ENCODE peak calls at places on chromosome 20, in four cellular contexts. U is nephron progenitor cell, L is left cardiac atrium, V is SW 1271. A is an unnamed sample.

GRCh38 chr20:50274570-50275430 is 84.2 kb downstream of the CEBPB start:
- DNase-seq in U (no peak), L (peak; percentile 79), V (no peak), A (peak; percentile 56)

GRCh38 chr20:49979030-49979832 is 3.5 kb upstream of the SNAI1 start:
- DNase-seq in U (peak; percentile 82), L (peak; percentile 51), V (peak; percentile 24), A (peak; percentile 41)

GRCh38 chr20:40513010-40513409 is 176.0 kb downstream of the MAFB start:
- DNase-seq in U (no peak), L (no peak), V (no peak), A (no peak)

GRCh38 chr20:61929971-61930666 is 135.6 kb downstream of the TAF4 start:
- DNase-seq in U (no peak), L (no peak), V (no peak), A (no peak)

GRCh38 chr20:36569847-36570429 is 3.5 kb upstream of the TGIF2 start:
- DNase-seq in U (no peak), L (no peak), V (no peak), A (no peak)

GRCh38 chr20:24109008-24109407 is 120.4 kb upstream of the GGTLC1 start:
- DNase-seq in U (no peak), L (no peak), V (no peak), A (peak; percentile 78)

GRCh38 chr20:8394308-8394945 is 262.4 kb downstream of the PLCB1 start:
- DNase-seq in U (no peak), L (no peak), V (no peak), A (no peak)

GRCh38 chr20:58622671-58623578 is 28.2 kb upstream of the STX16 start:
- DNase-seq in U (no peak), L (no peak), V (no peak), A (no peak)

GRCh38 chr20:51768759-51769517 is 748 bp upstream of the ATP9A start:
- DNase-seq in U (no peak), L (no peak), V (no peak), A (peak; percentile 34)

GRCh38 chr20:40750541-40750940 is 61.5 kb upstream of the MAFB start:
- DNase-seq in U (no peak), L (peak; percentile 29), V (no peak), A (no peak)

GRCh38 chr20:37937686-37938085 is 34.8 kb downstream of the VSTM2L start:
- DNase-seq in U (no peak), L (no peak), V (no peak), A (no peak)

GRCh38 chr20:45413479-45413878 is 2.5 kb upstream of the PIGT start:
- DNase-seq in U (no peak), L (no peak), V (no peak), A (no peak)

GRCh38 chr20:31569163-31570020 is 35.7 kb upstream of the ID1 start:
- DNase-seq in U (peak; percentile 76), L (peak; percentile 60), V (peak; percentile 55), A (peak; percentile 61)

GRCh38 chr20:37189617-37190016 is 10.3 kb upstream of the MROH8 start:
- DNase-seq in U (no peak), L (no peak), V (no peak), A (no peak)

GRCh38 chr20:31473331-31474096 is 1.4 kb downstream of the DEFB124 start:
- DNase-seq in U (no peak), L (no peak), V (no peak), A (no peak)

GRCh38 chr20:63009988-63010769 is 3.4 kb upstream of the BHLHE23 start:
- DNase-seq in U (no peak), L (no peak), V (no peak), A (no peak)

GRCh38 chr20:64065062-64065972 is 2.3 kb downstream of the TCEA2 start:
- DNase-seq in U (no peak), L (no peak), V (no peak), A (no peak)

GRCh38 chr20:50516180-50516934 is 6.2 kb downstream of the PTPN1 start:
- DNase-seq in U (no peak), L (no peak), V (no peak), A (no peak)

GRCh38 chr20:19695081-19695480 is 63.0 kb upstream of the RIN2 start:
- DNase-seq in U (no peak), L (no peak), V (no peak), A (no peak)

GRCh38 chr20:34069341-34070078 is 42.5 kb downstream of the EIF2S2 start:
- DNase-seq in U (peak; percentile 74), L (peak; percentile 76), V (peak; percentile 94), A (peak; percentile 85)

GRCh38 chr20:11807070-11807741 is 110.5 kb upstream of the BTBD3 start:
- DNase-seq in U (no peak), L (no peak), V (peak; percentile 74), A (no peak)

GRCh38 chr20:62707281-62707941 is 1.2 kb upstream of the NTSR1 start:
- DNase-seq in U (no peak), L (no peak), V (no peak), A (no peak)

GRCh38 chr20:48163521-48163920 is 378.2 kb upstream of the SULF2 start:
- DNase-seq in U (no peak), L (no peak), V (no peak), A (no peak)

GRCh38 chr20:38131588-38132121 is 33.4 kb downstream of the TGM2 start:
- DNase-seq in U (no peak), L (peak; percentile 5), V (no peak), A (no peak)

GRCh38 chr20:10573951-10574339 is 99.9 kb downstream of the JAG1 start:
- DNase-seq in U (no peak), L (no peak), V (no peak), A (no peak)

GRCh38 chr20:20837574-20838021 is 125.2 kb upstream of the RALGAPA2 start:
- DNase-seq in U (peak; percentile 73), L (peak; percentile 51), V (peak; percentile 35), A (peak; percentile 71)

GRCh38 chr20:34621383-34622367 is 55.2 kb downstream of the PIGU start:
- DNase-seq in U (no peak), L (no peak), V (no peak), A (no peak)

GRCh38 chr20:653110-653589 is at the start of gene SRXN1:
- DNase-seq in U (peak; percentile 91), L (peak; percentile 94), V (peak; percentile 86), A (peak; percentile 92)

GRCh38 chr20:40651121-40651520 is 37.9 kb downstream of the MAFB start:
- DNase-seq in U (no peak), L (no peak), V (peak; percentile 34), A (no peak)

GRCh38 chr20:9506964-9507369 is 7.4 kb upstream of the LAMP5 start:
- DNase-seq in U (peak; percentile 55), L (no peak), V (no peak), A (no peak)

GRCh38 chr20:32252189-32252588 is 25.3 kb upstream of the KIF3B start:
- DNase-seq in U (no peak), L (no peak), V (no peak), A (no peak)

GRCh38 chr20:57692393-57692792 is 17.4 kb downstream of the PMEPA1 start:
- DNase-seq in U (no peak), L (no peak), V (no peak), A (no peak)

GRCh38 chr20:32370897-32371296 is 12.8 kb downstream of the ASXL1 start:
- DNase-seq in U (no peak), L (no peak), V (no peak), A (no peak)

GRCh38 chr20:5080384-5080877 is 39.3 kb downstream of the PCNA start:
- DNase-seq in U (no peak), L (peak; percentile 78), V (no peak), A (peak; percentile 68)

GRCh38 chr20:19381947-19382346 is 169.5 kb downstream of the SLC24A3 start:
- DNase-seq in U (no peak), L (no peak), V (no peak), A (no peak)

GRCh38 chr20:33296206-33296605 is 13.2 kb downstream of the BPIFB1 start:
- DNase-seq in U (no peak), L (no peak), V (no peak), A (no peak)

GRCh38 chr20:8898823-8899222 is 170.1 kb upstream of the PLCB4 start:
- DNase-seq in U (no peak), L (no peak), V (no peak), A (no peak)

GRCh38 chr20:53960586-53961386 is 109.6 kb downstream of the BCAS1 start:
- DNase-seq in U (no peak), L (no peak), V (no peak), A (no peak)

GRCh38 chr20:61939691-61940360 is 125.9 kb downstream of the TAF4 start:
- DNase-seq in U (no peak), L (no peak), V (no peak), A (no peak)

A was measured in testis.